ENCODE peak calls at places on chromosomes 6 and 20, in four cellular contexts. B is IMR-90, Q is NB4, J is mesothelial cell of epicardium. V is an unnamed sample.

GRCh38 chr6:76351275-76351674 is 278.8 kb upstream of the IMPG1 start:
- DNase-seq in J (no peak), Q (peak; percentile 31), B (no peak), V (no peak)

GRCh38 chr6:169072127-169073042 is 181.3 kb downstream of the THBS2 start:
- DNase-seq in J (no peak), B (no peak), Q (no peak), V (no peak)

GRCh38 chr6:31042801-31043200 is 32.5 kb downstream of the MUC22 start:
- DNase-seq in Q (peak; percentile 30), B (peak; percentile 50), J (no peak), V (no peak)

GRCh38 chr6:30657454-30657853 is 10.5 kb downstream of the C6orf136 start:
- DNase-seq in J (no peak), Q (no peak), B (no peak), V (no peak)

GRCh38 chr6:122033564-122034181 is 365.8 kb upstream of the HSF2 start:
- DNase-seq in J (no peak), B (peak; percentile 70), Q (peak; percentile 66), V (no peak)

GRCh38 chr6:125791151-125791819 is 525 bp downstream of the NCOA7 start:
- DNase-seq in B (peak; percentile 52), Q (peak; percentile 66), J (no peak), V (no peak)

GRCh38 chr20:57627972-57628650 is 7.9 kb upstream of the ZBP1 start:
- DNase-seq in B (peak; percentile 41), J (no peak), Q (peak; percentile 93), V (no peak)

GRCh38 chr6:113630738-113631535 is 226.2 kb upstream of the MARCKS start:
- DNase-seq in J (no peak), B (peak; percentile 86), Q (no peak), V (peak; percentile 59)

GRCh38 chr6:45965007-45965406 is 50.7 kb downstream of the CLIC5 start:
- DNase-seq in J (no peak), B (no peak), Q (no peak), V (no peak)

GRCh38 chr6:156590482-156590881 is 186.7 kb upstream of the ARID1B start:
- DNase-seq in J (no peak), Q (no peak), B (no peak), V (no peak)

GRCh38 chr6:3523288-3523670 is 66.4 kb upstream of the SLC22A23 start:
- DNase-seq in B (peak; percentile 7), Q (no peak), J (no peak), V (no peak)

GRCh38 chr20:41213150-41213820 is 75.9 kb downstream of the PLCG1 start:
- DNase-seq in B (peak; percentile 48), Q (no peak), J (no peak), V (no peak)

GRCh38 chr6:104704191-104704590 is 155.5 kb downstream of the HACE1 start:
- DNase-seq in B (no peak), J (no peak), Q (no peak), V (no peak)

GRCh38 chr6:141677598-141678211 is 455.0 kb upstream of the GJE1 start:
- DNase-seq in Q (peak; percentile 53), J (no peak), B (peak; percentile 47), V (no peak)
- TF ChIP-seq CTCF in Q (peak; percentile 73), J (peak; percentile 65), B (peak; percentile 68), V (no peak)

GRCh38 chr6:130980310-130981032 is 82.6 kb downstream of the EPB41L2 start:
- DNase-seq in J (no peak), B (no peak), Q (no peak), V (no peak)

GRCh38 chr6:130982941-130983456 is 80.0 kb downstream of the EPB41L2 start:
- DNase-seq in B (peak; percentile 44), Q (no peak), J (no peak), V (no peak)

GRCh38 chr6:130978660-130979396 is 84.2 kb downstream of the EPB41L2 start:
- DNase-seq in Q (no peak), J (no peak), B (no peak), V (no peak)

GRCh38 chr6:130982060-130982459 is 81.0 kb downstream of the EPB41L2 start:
- DNase-seq in B (no peak), J (no peak), Q (no peak), V (no peak)

DNA sequence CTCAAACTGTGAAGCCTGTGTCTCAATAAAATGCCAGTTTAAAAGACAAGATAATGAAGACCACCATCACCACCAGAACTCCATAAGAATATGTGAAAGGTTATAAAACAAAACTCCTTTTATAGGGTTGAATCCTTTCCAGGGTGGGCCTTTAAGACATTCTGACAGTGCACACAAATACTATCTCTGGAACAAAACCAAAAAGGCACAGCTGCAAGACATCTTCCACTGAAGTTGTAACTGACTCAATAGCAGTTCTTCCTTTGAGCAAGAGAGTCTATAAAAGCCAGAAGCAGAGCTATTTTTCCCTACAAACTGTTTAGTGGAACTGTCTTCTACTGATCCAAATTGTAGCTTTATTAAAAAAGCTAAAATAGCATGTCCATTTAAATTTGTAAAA is 81.6 kb downstream of the EPB41L2 start:
- DNase-seq in B (peak; percentile 84), J (no peak), Q (no peak), V (no peak)
- TF ChIP-seq CTCF in B (no peak), J (no peak), Q (no peak), V (no peak)

DNA sequence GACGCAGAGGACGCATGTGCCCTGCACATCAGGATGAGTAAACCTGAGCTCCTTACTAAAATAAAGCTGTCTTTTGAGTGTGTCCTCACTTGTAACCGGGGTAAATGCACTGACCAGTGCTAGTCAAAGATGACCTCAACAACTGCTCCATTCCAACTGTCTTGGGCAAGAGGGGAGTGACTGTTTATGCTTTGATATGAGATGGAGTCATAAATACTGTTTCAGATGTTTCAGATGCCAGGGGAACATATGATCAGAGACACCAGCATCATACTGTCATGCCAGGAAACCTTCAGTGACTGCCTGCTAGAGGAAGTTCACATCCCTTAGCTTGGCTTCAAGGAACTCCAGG is 13.8 kb upstream of the TRAM2 start:
- DNase-seq in Q (no peak), J (no peak), B (peak; percentile 83), V (no peak)
- TF ChIP-seq CTCF in Q (no peak), J (no peak), B (no peak), V (no peak)

GRCh38 chr6:97501875-97502274 is 218.9 kb upstream of the MMS22L start:
- DNase-seq in J (no peak), Q (no peak), B (no peak), V (no peak)
- TF ChIP-seq CTCF in J (no peak), Q (no peak), B (no peak), V (no peak)

GRCh38 chr20:62858059-62858458 is 3.6 kb downstream of the TCFL5 start:
- DNase-seq in Q (no peak), J (no peak), B (no peak), V (no peak)

GRCh38 chr20:62859721-62860120 is 1.9 kb downstream of the TCFL5 start:
- DNase-seq in Q (no peak), B (no peak), J (no peak), V (no peak)

GRCh38 chr20:62861732-62862336 is at the start of gene TCFL5:
- DNase-seq in Q (peak; percentile 89), B (peak; percentile 76), J (peak; percentile 93), V (peak; percentile 99)

GRCh38 chr20:62860924-62861691 is 514 bp downstream of the TCFL5 start:
- DNase-seq in J (no peak), B (no peak), Q (peak; percentile 62), V (peak; percentile 50)

GRCh38 chr20:62860391-62860923 is 1.2 kb downstream of the TCFL5 start:
- DNase-seq in B (peak; percentile 45), Q (peak; percentile 38), J (no peak), V (no peak)
- TF ChIP-seq CTCF in B (no peak), Q (no peak), J (no peak), V (no peak)

DNA sequence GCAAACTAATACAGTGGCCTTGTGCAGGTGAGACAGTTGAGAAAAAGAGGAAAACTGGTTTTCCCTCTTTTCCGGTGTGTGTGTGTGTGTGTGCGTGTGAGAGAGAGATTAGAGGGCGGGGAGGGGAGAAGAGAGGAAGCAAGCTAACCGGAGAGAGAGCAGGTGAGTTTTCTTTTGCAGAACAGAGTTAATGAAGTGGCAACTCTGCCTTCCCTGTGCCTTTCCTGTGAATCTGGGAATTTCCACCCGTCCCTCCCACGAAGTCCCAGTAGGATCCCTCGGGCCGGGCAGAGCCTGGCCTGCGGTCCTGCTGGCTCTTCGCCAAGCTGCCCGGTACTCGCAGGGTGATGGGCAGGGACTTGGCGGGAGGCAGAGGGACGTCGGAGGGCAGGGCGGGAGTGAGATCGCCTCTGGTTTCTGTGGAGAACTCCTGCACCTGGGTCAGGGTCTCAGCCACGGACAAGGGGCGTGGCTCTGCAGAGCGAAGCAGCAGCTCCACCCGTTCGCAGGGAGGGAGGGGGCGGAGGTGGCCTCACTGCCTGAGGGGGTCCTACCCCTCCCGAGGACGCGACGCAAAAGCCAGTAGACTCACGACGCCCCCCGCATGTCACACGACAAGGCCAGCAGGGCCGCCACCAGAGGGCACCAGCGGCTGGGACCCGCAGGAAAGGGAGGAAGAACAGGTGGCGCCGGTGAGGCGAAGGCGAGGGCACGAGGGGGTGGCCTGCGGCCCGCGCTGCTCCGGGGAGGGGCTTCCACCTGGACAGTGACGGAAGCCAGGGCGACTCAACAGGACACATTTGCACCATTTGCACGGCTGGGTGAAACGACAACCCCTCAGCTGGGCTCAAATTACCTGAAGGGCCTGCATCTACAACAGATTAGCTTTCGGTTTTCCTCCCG is 51.2 kb upstream of the RNF182 start:
- DNase-seq in B (no peak), Q (peak; percentile 51), J (peak; percentile 49), V (peak; percentile 74)
- TF ChIP-seq CTCF in B (peak; percentile 49), Q (peak; percentile 50), J (peak; percentile 45), V (peak; percentile 80)

DNA sequence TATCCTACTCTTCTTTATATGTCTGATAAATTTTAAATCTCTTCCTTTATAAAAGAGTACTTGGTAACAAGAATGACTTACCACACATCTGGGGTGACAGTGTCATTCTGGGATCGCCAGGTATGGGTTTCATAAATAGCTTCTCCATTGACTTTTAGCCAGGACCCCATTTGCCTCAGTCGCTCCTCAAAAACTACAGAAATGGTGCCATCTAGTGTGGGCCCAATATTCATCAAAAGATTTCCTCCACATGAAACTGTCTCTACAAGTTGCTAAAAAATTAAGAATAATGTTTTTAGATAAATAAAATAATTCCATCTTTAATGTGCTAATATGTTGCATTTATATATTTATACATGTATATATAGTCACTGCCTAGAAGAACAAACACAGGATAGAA is 9.7 kb downstream of the FUCA2 start:
- DNase-seq in Q (no peak), B (no peak), J (no peak), V (no peak)
- TF ChIP-seq CTCF in Q (no peak), B (no peak), J (no peak), V (no peak)